ENCODE peak calls at places on chromosome 14, in seven cellular contexts. One of them, this sample, is unnamed.
A peak's percentile ranks its signal among the peaks of the same experiment; 100 is the strongest.

GRCh38 chr14:79730911-79731310 is 480.4 kb downstream of the DIO2 start:
- DNase-seq in HTR-8/SVneo: no peak
- DNase-seq in M059J: peak; percentile 78
- DNase-seq in adrenal gland: no peak
- DNase-seq in EL: peak; percentile 12
- DNase-seq in activated CD4-positive, alpha-beta T cell treated with anti-CD3 and anti-CD28 coated beads for 1 hour: no peak
- DNase-seq in AG04450: no peak
- DNase-seq in this sample: peak; percentile 81

GRCh38 chr14:100283984-100284881 is 22.0 kb downstream of the SLC25A29 start:
- DNase-seq in AG04450: no peak
- DNase-seq in M059J: no peak
- DNase-seq in EL: no peak
- DNase-seq in activated CD4-positive, alpha-beta T cell treated with anti-CD3 and anti-CD28 coated beads for 1 hour: no peak
- DNase-seq in HTR-8/SVneo: no peak
- DNase-seq in adrenal gland: no peak
- DNase-seq in this sample: no peak

GRCh38 chr14:81303258-81303935 is 82.6 kb upstream of the GTF2A1 start:
- DNase-seq in AG04450: no peak
- DNase-seq in activated CD4-positive, alpha-beta T cell treated with anti-CD3 and anti-CD28 coated beads for 1 hour: no peak
- DNase-seq in adrenal gland: no peak
- DNase-seq in M059J: peak; percentile 7
- DNase-seq in HTR-8/SVneo: no peak
- DNase-seq in EL: no peak
- DNase-seq in this sample: no peak

GRCh38 chr14:48726080-48726642 is 860.0 kb downstream of the RPS29 start:
- DNase-seq in AG04450: no peak
- DNase-seq in EL: no peak
- DNase-seq in adrenal gland: no peak
- DNase-seq in HTR-8/SVneo: no peak
- DNase-seq in activated CD4-positive, alpha-beta T cell treated with anti-CD3 and anti-CD28 coated beads for 1 hour: no peak
- DNase-seq in M059J: peak; percentile 24
- DNase-seq in this sample: peak; percentile 59

GRCh38 chr14:30496852-30497251 is 62.1 kb upstream of the G2E3 start:
- DNase-seq in HTR-8/SVneo: no peak
- DNase-seq in M059J: no peak
- DNase-seq in activated CD4-positive, alpha-beta T cell treated with anti-CD3 and anti-CD28 coated beads for 1 hour: no peak
- DNase-seq in AG04450: no peak
- DNase-seq in EL: no peak
- DNase-seq in adrenal gland: no peak
- DNase-seq in this sample: no peak

GRCh38 chr14:65846469-65846868 is 433.9 kb downstream of the FUT8 start:
- DNase-seq in EL: no peak
- DNase-seq in AG04450: no peak
- DNase-seq in HTR-8/SVneo: no peak
- DNase-seq in M059J: peak; percentile 12
- DNase-seq in activated CD4-positive, alpha-beta T cell treated with anti-CD3 and anti-CD28 coated beads for 1 hour: no peak
- DNase-seq in adrenal gland: no peak
- DNase-seq in this sample: no peak

GRCh38 chr14:22370084-22370847 is 218.8 kb downstream of the DAD1 start:
- DNase-seq in AG04450: no peak
- DNase-seq in EL: peak; percentile 12
- DNase-seq in M059J: peak; percentile 81
- DNase-seq in adrenal gland: peak; percentile 68
- DNase-seq in activated CD4-positive, alpha-beta T cell treated with anti-CD3 and anti-CD28 coated beads for 1 hour: no peak
- DNase-seq in HTR-8/SVneo: no peak
- DNase-seq in this sample: no peak

GRCh38 chr14:100775351-100775830 is 48.7 kb downstream of the DLK1 start:
- DNase-seq in EL: no peak
- DNase-seq in activated CD4-positive, alpha-beta T cell treated with anti-CD3 and anti-CD28 coated beads for 1 hour: no peak
- DNase-seq in M059J: no peak
- DNase-seq in HTR-8/SVneo: no peak
- DNase-seq in AG04450: no peak
- DNase-seq in adrenal gland: no peak
- DNase-seq in this sample: no peak

GRCh38 chr14:22561661-22562579 is 27.1 kb downstream of the DAD1 start:
- DNase-seq in AG04450: no peak
- DNase-seq in adrenal gland: no peak
- DNase-seq in EL: no peak
- DNase-seq in HTR-8/SVneo: no peak
- DNase-seq in M059J: no peak
- DNase-seq in activated CD4-positive, alpha-beta T cell treated with anti-CD3 and anti-CD28 coated beads for 1 hour: peak; percentile 62
- DNase-seq in this sample: no peak

GRCh38 chr14:72788972-72789728 is 104.8 kb downstream of the DPF3 start:
- DNase-seq in M059J: no peak
- DNase-seq in HTR-8/SVneo: no peak
- DNase-seq in activated CD4-positive, alpha-beta T cell treated with anti-CD3 and anti-CD28 coated beads for 1 hour: no peak
- DNase-seq in adrenal gland: no peak
- DNase-seq in EL: no peak
- DNase-seq in AG04450: no peak
- DNase-seq in this sample: no peak

GRCh38 chr14:64198021-64198420 is 96.2 kb downstream of the ESR2 start:
- DNase-seq in EL: no peak
- DNase-seq in activated CD4-positive, alpha-beta T cell treated with anti-CD3 and anti-CD28 coated beads for 1 hour: no peak
- DNase-seq in M059J: no peak
- DNase-seq in adrenal gland: no peak
- DNase-seq in HTR-8/SVneo: no peak
- DNase-seq in AG04450: no peak
- DNase-seq in this sample: no peak

GRCh38 chr14:68569546-68569908 is 223.3 kb downstream of the ZFP36L1 start:
- DNase-seq in HTR-8/SVneo: no peak
- DNase-seq in adrenal gland: no peak
- DNase-seq in AG04450: no peak
- DNase-seq in activated CD4-positive, alpha-beta T cell treated with anti-CD3 and anti-CD28 coated beads for 1 hour: no peak
- DNase-seq in EL: no peak
- DNase-seq in M059J: no peak
- DNase-seq in this sample: no peak

GRCh38 chr14:98953544-98954346 is 318.3 kb downstream of the BCL11B start:
- DNase-seq in EL: no peak
- DNase-seq in M059J: peak; percentile 81
- DNase-seq in adrenal gland: peak; percentile 81
- DNase-seq in AG04450: no peak
- DNase-seq in activated CD4-positive, alpha-beta T cell treated with anti-CD3 and anti-CD28 coated beads for 1 hour: no peak
- DNase-seq in HTR-8/SVneo: no peak
- DNase-seq in this sample: peak; percentile 48

GRCh38 chr14:92382677-92383076 is 59.7 kb downstream of the SLC24A4 start:
- DNase-seq in HTR-8/SVneo: peak; percentile 39
- DNase-seq in EL: no peak
- DNase-seq in adrenal gland: no peak
- DNase-seq in AG04450: no peak
- DNase-seq in M059J: peak; percentile 9
- DNase-seq in activated CD4-positive, alpha-beta T cell treated with anti-CD3 and anti-CD28 coated beads for 1 hour: no peak
- DNase-seq in this sample: no peak

GRCh38 chr14:106070242-106070641 is 543.9 kb downstream of the TMEM121 start:
- DNase-seq in M059J: no peak
- DNase-seq in EL: no peak
- DNase-seq in AG04450: no peak
- DNase-seq in adrenal gland: no peak
- DNase-seq in HTR-8/SVneo: no peak
- DNase-seq in activated CD4-positive, alpha-beta T cell treated with anti-CD3 and anti-CD28 coated beads for 1 hour: no peak
- DNase-seq in this sample: no peak

GRCh38 chr14:103748539-103748867 is 32.9 kb downstream of the ZFYVE21 start:
- DNase-seq in adrenal gland: no peak
- DNase-seq in AG04450: no peak
- DNase-seq in EL: no peak
- DNase-seq in HTR-8/SVneo: no peak
- DNase-seq in M059J: no peak
- DNase-seq in activated CD4-positive, alpha-beta T cell treated with anti-CD3 and anti-CD28 coated beads for 1 hour: peak; percentile 18
- DNase-seq in this sample: no peak

GRCh38 chr14:69050235-69051184 is 71.4 kb upstream of the ACTN1 start:
- DNase-seq in M059J: no peak
- DNase-seq in adrenal gland: no peak
- DNase-seq in activated CD4-positive, alpha-beta T cell treated with anti-CD3 and anti-CD28 coated beads for 1 hour: no peak
- DNase-seq in EL: no peak
- DNase-seq in AG04450: no peak
- DNase-seq in HTR-8/SVneo: no peak
- DNase-seq in this sample: no peak

GRCh38 chr14:91892918-91893527 is 25.7 kb upstream of the TC2N start:
- DNase-seq in AG04450: no peak
- DNase-seq in activated CD4-positive, alpha-beta T cell treated with anti-CD3 and anti-CD28 coated beads for 1 hour: no peak
- DNase-seq in M059J: no peak
- DNase-seq in adrenal gland: no peak
- DNase-seq in HTR-8/SVneo: peak; percentile 32
- DNase-seq in EL: peak; percentile 19
- DNase-seq in this sample: no peak

GRCh38 chr14:57293851-57294837 is 25.4 kb downstream of the AP5M1 start:
- DNase-seq in HTR-8/SVneo: no peak
- DNase-seq in adrenal gland: no peak
- DNase-seq in EL: peak; percentile 8
- DNase-seq in activated CD4-positive, alpha-beta T cell treated with anti-CD3 and anti-CD28 coated beads for 1 hour: no peak
- DNase-seq in M059J: peak; percentile 6
- DNase-seq in AG04450: no peak
- DNase-seq in this sample: peak; percentile 8

GRCh38 chr14:68199465-68200145 is 380.0 kb downstream of the RAD51B start:
- DNase-seq in AG04450: no peak
- DNase-seq in M059J: peak; percentile 93
- DNase-seq in adrenal gland: no peak
- DNase-seq in EL: no peak
- DNase-seq in HTR-8/SVneo: no peak
- DNase-seq in activated CD4-positive, alpha-beta T cell treated with anti-CD3 and anti-CD28 coated beads for 1 hour: no peak
- DNase-seq in this sample: peak; percentile 79

GRCh38 chr14:96575233-96575632 is 73.1 kb downstream of the PAPOLA start:
- DNase-seq in AG04450: no peak
- DNase-seq in adrenal gland: no peak
- DNase-seq in M059J: no peak
- DNase-seq in activated CD4-positive, alpha-beta T cell treated with anti-CD3 and anti-CD28 coated beads for 1 hour: no peak
- DNase-seq in EL: no peak
- DNase-seq in HTR-8/SVneo: no peak
- DNase-seq in this sample: no peak

GRCh38 chr14:52879958-52880357 is 70.9 kb downstream of the FERMT2 start:
- DNase-seq in EL: peak; percentile 67
- DNase-seq in activated CD4-positive, alpha-beta T cell treated with anti-CD3 and anti-CD28 coated beads for 1 hour: no peak
- DNase-seq in AG04450: no peak
- DNase-seq in M059J: peak; percentile 74
- DNase-seq in HTR-8/SVneo: no peak
- DNase-seq in adrenal gland: no peak
- DNase-seq in this sample: peak; percentile 48

GRCh38 chr14:75277796-75278421 is 719 bp upstream of the FOS start:
- DNase-seq in activated CD4-positive, alpha-beta T cell treated with anti-CD3 and anti-CD28 coated beads for 1 hour: no peak
- DNase-seq in adrenal gland: no peak
- DNase-seq in AG04450: no peak
- DNase-seq in M059J: no peak
- DNase-seq in HTR-8/SVneo: no peak
- DNase-seq in EL: no peak
- DNase-seq in this sample: no peak

GRCh38 chr14:54772451-54772881 is 130.2 kb downstream of the GCH1 start:
- DNase-seq in HTR-8/SVneo: peak; percentile 53
- DNase-seq in activated CD4-positive, alpha-beta T cell treated with anti-CD3 and anti-CD28 coated beads for 1 hour: no peak
- DNase-seq in EL: peak; percentile 74
- DNase-seq in AG04450: no peak
- DNase-seq in M059J: peak; percentile 65
- DNase-seq in adrenal gland: no peak
- DNase-seq in this sample: peak; percentile 15

GRCh38 chr14:63933701-63934100 is 80.9 kb downstream of the SYNE2 start:
- DNase-seq in EL: no peak
- DNase-seq in AG04450: no peak
- DNase-seq in adrenal gland: no peak
- DNase-seq in HTR-8/SVneo: no peak
- DNase-seq in activated CD4-positive, alpha-beta T cell treated with anti-CD3 and anti-CD28 coated beads for 1 hour: no peak
- DNase-seq in M059J: no peak
- DNase-seq in this sample: no peak

GRCh38 chr14:55518391-55518790 is 61.6 kb upstream of the KTN1 start:
- DNase-seq in adrenal gland: no peak
- DNase-seq in EL: no peak
- DNase-seq in AG04450: no peak
- DNase-seq in activated CD4-positive, alpha-beta T cell treated with anti-CD3 and anti-CD28 coated beads for 1 hour: no peak
- DNase-seq in HTR-8/SVneo: no peak
- DNase-seq in M059J: peak; percentile 40
- DNase-seq in this sample: no peak

GRCh38 chr14:77033622-77034521 is 5.4 kb upstream of the IRF2BPL start:
- DNase-seq in HTR-8/SVneo: peak; percentile 90
- DNase-seq in AG04450: peak; percentile 93
- DNase-seq in M059J: peak; percentile 91
- DNase-seq in EL: peak; percentile 89
- DNase-seq in activated CD4-positive, alpha-beta T cell treated with anti-CD3 and anti-CD28 coated beads for 1 hour: peak; percentile 54
- DNase-seq in adrenal gland: peak; percentile 82
- DNase-seq in this sample: no peak

GRCh38 chr14:52266179-52266578 is 1.3 kb upstream of the PTGDR start:
- DNase-seq in AG04450: no peak
- DNase-seq in adrenal gland: no peak
- DNase-seq in EL: peak; percentile 34
- DNase-seq in activated CD4-positive, alpha-beta T cell treated with anti-CD3 and anti-CD28 coated beads for 1 hour: no peak
- DNase-seq in M059J: peak; percentile 47
- DNase-seq in HTR-8/SVneo: no peak
- DNase-seq in this sample: peak; percentile 42

GRCh38 chr14:52355526-52355925 is 41.4 kb downstream of the PTGER2 start:
- DNase-seq in HTR-8/SVneo: no peak
- DNase-seq in M059J: peak; percentile 73
- DNase-seq in EL: no peak
- DNase-seq in activated CD4-positive, alpha-beta T cell treated with anti-CD3 and anti-CD28 coated beads for 1 hour: no peak
- DNase-seq in adrenal gland: no peak
- DNase-seq in AG04450: no peak
- DNase-seq in this sample: no peak

GRCh38 chr14:56217380-56218045 is 99.3 kb downstream of the PELI2 start:
- DNase-seq in M059J: no peak
- DNase-seq in AG04450: no peak
- DNase-seq in EL: no peak
- DNase-seq in adrenal gland: no peak
- DNase-seq in activated CD4-positive, alpha-beta T cell treated with anti-CD3 and anti-CD28 coated beads for 1 hour: no peak
- DNase-seq in HTR-8/SVneo: no peak
- DNase-seq in this sample: no peak

GRCh38 chr14:24231263-24232120 is 675 bp downstream of the NEDD8 start:
- DNase-seq in AG04450: no peak
- DNase-seq in adrenal gland: no peak
- DNase-seq in HTR-8/SVneo: no peak
- DNase-seq in activated CD4-positive, alpha-beta T cell treated with anti-CD3 and anti-CD28 coated beads for 1 hour: no peak
- DNase-seq in EL: no peak
- DNase-seq in M059J: no peak
- DNase-seq in this sample: no peak

GRCh38 chr14:21454843-21455550 is 926 bp downstream of the CHD8 start:
- DNase-seq in activated CD4-positive, alpha-beta T cell treated with anti-CD3 and anti-CD28 coated beads for 1 hour: no peak
- DNase-seq in HTR-8/SVneo: no peak
- DNase-seq in AG04450: no peak
- DNase-seq in adrenal gland: no peak
- DNase-seq in EL: peak; percentile 14
- DNase-seq in M059J: peak; percentile 3
- DNase-seq in this sample: no peak

GRCh38 chr14:53792909-53793308 is 163.7 kb downstream of the BMP4 start:
- DNase-seq in AG04450: no peak
- DNase-seq in EL: no peak
- DNase-seq in adrenal gland: no peak
- DNase-seq in M059J: peak; percentile 2
- DNase-seq in HTR-8/SVneo: no peak
- DNase-seq in activated CD4-positive, alpha-beta T cell treated with anti-CD3 and anti-CD28 coated beads for 1 hour: no peak
- DNase-seq in this sample: no peak

GRCh38 chr14:51716610-51717009 is 64.9 kb downstream of the FRMD6 start:
- DNase-seq in adrenal gland: no peak
- DNase-seq in HTR-8/SVneo: peak; percentile 10
- DNase-seq in EL: peak; percentile 41
- DNase-seq in activated CD4-positive, alpha-beta T cell treated with anti-CD3 and anti-CD28 coated beads for 1 hour: no peak
- DNase-seq in M059J: peak; percentile 61
- DNase-seq in AG04450: no peak
- DNase-seq in this sample: no peak

GRCh38 chr14:23122086-23122485 is 3.0 kb upstream of the CEBPE start:
- DNase-seq in M059J: no peak
- DNase-seq in AG04450: no peak
- DNase-seq in EL: no peak
- DNase-seq in adrenal gland: no peak
- DNase-seq in activated CD4-positive, alpha-beta T cell treated with anti-CD3 and anti-CD28 coated beads for 1 hour: no peak
- DNase-seq in HTR-8/SVneo: no peak
- DNase-seq in this sample: no peak

GRCh38 chr14:99271288-99271941 is 582 bp downstream of the BCL11B start:
- DNase-seq in EL: no peak
- DNase-seq in M059J: no peak
- DNase-seq in activated CD4-positive, alpha-beta T cell treated with anti-CD3 and anti-CD28 coated beads for 1 hour: no peak
- DNase-seq in AG04450: no peak
- DNase-seq in adrenal gland: no peak
- DNase-seq in HTR-8/SVneo: no peak
- DNase-seq in this sample: no peak

GRCh38 chr14:104506461-104507253 is 72.9 kb upstream of the C14orf180 start:
- DNase-seq in HTR-8/SVneo: no peak
- DNase-seq in activated CD4-positive, alpha-beta T cell treated with anti-CD3 and anti-CD28 coated beads for 1 hour: no peak
- DNase-seq in M059J: no peak
- DNase-seq in adrenal gland: no peak
- DNase-seq in AG04450: no peak
- DNase-seq in EL: no peak
- DNase-seq in this sample: no peak

GRCh38 chr14:92783813-92784431 is 10.2 kb upstream of the GOLGA5 start:
- DNase-seq in adrenal gland: peak; percentile 40
- DNase-seq in activated CD4-positive, alpha-beta T cell treated with anti-CD3 and anti-CD28 coated beads for 1 hour: no peak
- DNase-seq in EL: peak; percentile 66
- DNase-seq in M059J: peak; percentile 64
- DNase-seq in AG04450: peak; percentile 30
- DNase-seq in HTR-8/SVneo: peak; percentile 60
- DNase-seq in this sample: peak; percentile 48